ENCODE peak calls at places on chromosome 11, in five cellular contexts. One of them, this sample, is unnamed.
A peak's percentile ranks its signal among the peaks of the same experiment; 100 is the strongest.

GRCh38 chr11:31417816-31418215 is 48.2 kb downstream of the DNAJC24 start:
- DNase-seq in HuH-7.5: no peak
- DNase-seq in non-pigmented ciliary epithelial cell: no peak
- DNase-seq in MM.1S: no peak
- DNase-seq in Right ventricle myocardium inferior: no peak
- DNase-seq in this sample: no peak

GRCh38 chr11:44223261-44223660 is 86.7 kb downstream of the ALX4 start:
- DNase-seq in HuH-7.5: no peak
- DNase-seq in non-pigmented ciliary epithelial cell: peak; percentile 23
- DNase-seq in MM.1S: no peak
- DNase-seq in Right ventricle myocardium inferior: no peak
- DNase-seq in this sample: no peak

GRCh38 chr11:130189492-130190210 is 30.1 kb downstream of the ST14 start:
- DNase-seq in HuH-7.5: no peak
- DNase-seq in non-pigmented ciliary epithelial cell: no peak
- DNase-seq in MM.1S: no peak
- DNase-seq in Right ventricle myocardium inferior: no peak
- DNase-seq in this sample: no peak

GRCh38 chr11:126153999-126154398 is 57.5 kb downstream of the RPUSD4 start:
- DNase-seq in HuH-7.5: no peak
- DNase-seq in non-pigmented ciliary epithelial cell: no peak
- DNase-seq in MM.1S: no peak
- DNase-seq in Right ventricle myocardium inferior: no peak
- DNase-seq in this sample: no peak

GRCh38 chr11:64060263-64060860 is 24.6 kb downstream of the FLRT1 start:
- DNase-seq in HuH-7.5: no peak
- DNase-seq in non-pigmented ciliary epithelial cell: no peak
- DNase-seq in MM.1S: no peak
- DNase-seq in Right ventricle myocardium inferior: no peak
- DNase-seq in this sample: no peak

GRCh38 chr11:130782361-130783221 is 133.7 kb downstream of the SNX19 start:
- DNase-seq in HuH-7.5: no peak
- DNase-seq in non-pigmented ciliary epithelial cell: no peak
- DNase-seq in MM.1S: no peak
- DNase-seq in Right ventricle myocardium inferior: no peak
- DNase-seq in this sample: no peak

GRCh38 chr11:16603245-16603644 is 135.2 kb upstream of the C11orf58 start:
- DNase-seq in HuH-7.5: peak; percentile 28
- DNase-seq in non-pigmented ciliary epithelial cell: no peak
- DNase-seq in MM.1S: no peak
- DNase-seq in Right ventricle myocardium inferior: peak; percentile 27
- DNase-seq in this sample: no peak

GRCh38 chr11:4018641-4019040 is 76.0 kb upstream of the RRM1 start:
- DNase-seq in HuH-7.5: no peak
- DNase-seq in non-pigmented ciliary epithelial cell: no peak
- DNase-seq in MM.1S: no peak
- DNase-seq in Right ventricle myocardium inferior: no peak
- DNase-seq in this sample: no peak

GRCh38 chr11:2540521-2541320 is 95.9 kb downstream of the KCNQ1 start:
- DNase-seq in HuH-7.5: no peak
- DNase-seq in non-pigmented ciliary epithelial cell: no peak
- DNase-seq in MM.1S: no peak
- DNase-seq in Right ventricle myocardium inferior: peak; percentile 60
- DNase-seq in this sample: no peak

GRCh38 chr11:129766858-129767604 is 48.6 kb upstream of the TMEM45B start:
- DNase-seq in HuH-7.5: no peak
- DNase-seq in non-pigmented ciliary epithelial cell: no peak
- DNase-seq in MM.1S: peak; percentile 36
- DNase-seq in Right ventricle myocardium inferior: no peak
- DNase-seq in this sample: peak; percentile 63

GRCh38 chr11:116601734-116602636 is 170.8 kb downstream of the BUD13 start:
- DNase-seq in HuH-7.5: no peak
- DNase-seq in non-pigmented ciliary epithelial cell: no peak
- DNase-seq in MM.1S: no peak
- DNase-seq in Right ventricle myocardium inferior: no peak
- DNase-seq in this sample: peak; percentile 21

GRCh38 chr11:67584205-67584880 is 731 bp downstream of the GSTP1 start:
- DNase-seq in HuH-7.5: peak; percentile 69
- DNase-seq in non-pigmented ciliary epithelial cell: no peak
- DNase-seq in MM.1S: peak; percentile 39
- DNase-seq in Right ventricle myocardium inferior: peak; percentile 88
- DNase-seq in this sample: peak; percentile 65

GRCh38 chr11:130522284-130522961 is 74.0 kb downstream of the ADAMTS15 start:
- DNase-seq in HuH-7.5: no peak
- DNase-seq in non-pigmented ciliary epithelial cell: peak; percentile 71
- DNase-seq in MM.1S: no peak
- DNase-seq in Right ventricle myocardium inferior: peak; percentile 94
- DNase-seq in this sample: no peak

GRCh38 chr11:96760306-96760705 is 370.5 kb downstream of the JRKL start:
- DNase-seq in HuH-7.5: no peak
- DNase-seq in non-pigmented ciliary epithelial cell: no peak
- DNase-seq in MM.1S: no peak
- DNase-seq in Right ventricle myocardium inferior: no peak
- DNase-seq in this sample: no peak